ENCODE peak calls at places on chromosomes 7 and 10, in five cellular contexts. Q is heart right ventricle; P is Peyer's patch; X is RWPE1; K is CD4-positive, alpha-beta T cell. Y is an unnamed sample.

GRCh38 chr10:31866118-31866670 is 62.4 kb downstream of the ARHGAP12 start:
- DNase-seq in Q (no peak), P (no peak), X (no peak), K (no peak), Y (no peak)

GRCh38 chr7:30650455-30650854 is 31.8 kb downstream of the CRHR2 start:
- DNase-seq in Q (no peak), P (no peak), X (no peak), K (no peak), Y (no peak)

GRCh38 chr10:116960066-116960465 is 44.9 kb downstream of the SHTN1 start:
- DNase-seq in Q (no peak), P (no peak), X (no peak), K (no peak), Y (no peak)

GRCh38 chr7:114334992-114335391 is 79.6 kb upstream of the FOXP2 start:
- DNase-seq in Q (no peak), P (no peak), X (no peak), K (no peak), Y (no peak)

GRCh38 chr10:72171175-72171630 is 44.6 kb upstream of the ANAPC16 start:
- DNase-seq in Q (no peak), P (peak; percentile 63), X (peak; percentile 77), K (no peak), Y (no peak)

GRCh38 chr10:33460461-33461294 is 126.2 kb upstream of the NRP1 start:
- DNase-seq in Q (peak; percentile 69), P (no peak), X (no peak), K (no peak), Y (no peak)

GRCh38 chr7:139114585-139114984 is 5.1 kb upstream of the ZC3HAV1 start:
- DNase-seq in Q (no peak), P (no peak), X (no peak), K (no peak), Y (no peak)

GRCh38 chr10:88195841-88196240 is 332.4 kb downstream of the PTEN start:
- DNase-seq in Q (no peak), P (no peak), X (no peak), K (no peak), Y (no peak)

GRCh38 chr7:539731-540411 is 20.2 kb upstream of the PDGFA start:
- DNase-seq in Q (no peak), P (peak; percentile 91), X (peak; percentile 99), K (no peak), Y (no peak)

GRCh38 chr10:68647928-68648327 is 73.1 kb upstream of the CCAR1 start:
- DNase-seq in Q (no peak), P (no peak), X (peak; percentile 84), K (no peak), Y (no peak)

GRCh38 chr7:17304926-17305325 is 6.5 kb downstream of the AHR start:
- DNase-seq in Q (no peak), P (no peak), X (peak; percentile 56), K (no peak), Y (no peak)

GRCh38 chr10:22479419-22479818 is 134.1 kb downstream of the SPAG6 start:
- DNase-seq in Q (no peak), P (no peak), X (no peak), K (no peak), Y (no peak)

GRCh38 chr10:116524736-116525135 is 21.0 kb upstream of the PNLIP start:
- DNase-seq in Q (no peak), P (no peak), X (no peak), K (no peak), Y (no peak)

GRCh38 chr7:133836666-133837065 is 290.5 kb upstream of the LRGUK start:
- DNase-seq in Q (no peak), P (no peak), X (no peak), K (no peak), Y (no peak)

GRCh38 chr10:2986341-2986933 is 80.9 kb upstream of the PFKP start:
- DNase-seq in Q (no peak), P (peak; percentile 61), X (no peak), K (no peak), Y (no peak)

GRCh38 chr10:101143354-101143648 is 12.2 kb downstream of the TLX1 start:
- DNase-seq in Q (no peak), P (no peak), X (no peak), K (no peak), Y (no peak)

DNA sequence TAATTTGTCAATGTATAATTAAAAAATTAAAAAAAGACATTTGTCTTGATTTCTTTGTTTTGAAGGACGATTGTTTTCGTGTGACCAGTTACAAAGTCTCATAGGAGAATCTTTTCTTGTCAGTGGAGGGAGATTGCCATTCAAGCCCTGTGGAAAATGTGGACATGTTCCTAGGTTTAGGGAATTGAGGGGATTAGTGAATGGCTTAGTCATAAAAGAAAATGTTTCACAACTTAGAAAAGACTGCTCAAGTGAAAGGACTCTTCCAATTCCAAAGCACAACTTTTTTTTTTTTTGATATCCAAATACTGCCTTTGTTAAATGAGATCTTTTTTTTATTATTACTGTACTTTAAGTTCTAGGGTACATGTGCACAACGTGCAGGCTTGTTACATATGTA is 140.7 kb upstream of the HABP2 start:
- DNase-seq in Q (no peak), P (no peak), X (no peak), K (no peak), Y (no peak)
- H3K27ac ChIP-seq in Q (no peak overlapping the region), P (no peak overlapping the region), X (no peak overlapping the region), K (no peak overlapping the region), Y (no peak overlapping the region)

GRCh38 chr10:78806805-78807221 is 262.0 kb upstream of the ZMIZ1 start:
- DNase-seq in Q (no peak), P (no peak), X (peak; percentile 19), K (no peak), Y (no peak)

GRCh38 chr10:78805176-78805575 is 263.6 kb upstream of the ZMIZ1 start:
- DNase-seq in Q (peak; percentile 78), P (no peak), X (peak; percentile 15), K (no peak), Y (no peak)

GRCh38 chr10:78808736-78809135 is 260.0 kb upstream of the ZMIZ1 start:
- DNase-seq in Q (no peak), P (no peak), X (no peak), K (no peak), Y (no peak)

GRCh38 chr10:78804356-78805032 is 264.3 kb upstream of the ZMIZ1 start:
- DNase-seq in Q (peak; percentile 49), P (no peak), X (no peak), K (no peak), Y (no peak)

GRCh38 chr10:78807504-78808202 is 261.1 kb upstream of the ZMIZ1 start:
- DNase-seq in Q (no peak), P (no peak), X (no peak), K (no peak), Y (no peak)
- H3K27ac ChIP-seq in Q (no peak overlapping the region), P (no peak overlapping the region), X (no peak overlapping the region), K (no peak overlapping the region), Y (no peak overlapping the region)

GRCh38 chr10:89692416-89692815 is 9.0 kb upstream of the KIF20B start:
- DNase-seq in Q (no peak), P (no peak), X (no peak), K (no peak), Y (no peak)

GRCh38 chr10:89695307-89695706 is 6.1 kb upstream of the KIF20B start:
- DNase-seq in Q (no peak), P (no peak), X (no peak), K (no peak), Y (no peak)

GRCh38 chr10:89697946-89698345 is 3.4 kb upstream of the KIF20B start:
- DNase-seq in Q (no peak), P (no peak), X (no peak), K (no peak), Y (no peak)

GRCh38 chr10:89690027-89690426 is 11.4 kb upstream of the KIF20B start:
- DNase-seq in Q (no peak), P (no peak), X (no peak), K (no peak), Y (no peak)

DNA sequence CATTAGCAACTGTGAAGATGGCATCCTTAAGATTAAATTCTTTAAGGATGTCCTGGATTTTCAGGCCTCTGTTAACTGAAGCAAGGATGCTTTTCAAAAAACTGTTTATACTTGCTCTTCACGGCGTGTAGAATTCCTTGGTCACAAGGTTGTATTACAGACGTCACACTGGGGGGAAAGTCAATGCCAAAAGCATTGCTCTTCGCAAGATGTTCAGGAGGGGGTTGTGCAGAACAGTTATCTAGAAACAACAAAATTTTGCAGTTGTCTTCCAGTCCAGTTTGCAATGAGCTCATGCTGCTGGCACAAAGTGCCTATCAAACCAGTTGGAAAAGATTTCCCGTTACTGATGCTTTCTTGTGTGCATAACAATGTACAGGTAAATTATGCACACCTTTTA is 8.2 kb upstream of the KIF20B start:
- DNase-seq in Q (no peak), P (no peak), X (no peak), K (no peak), Y (no peak)
- H3K27ac ChIP-seq in Q (no peak overlapping the region), P (no peak overlapping the region), X (no peak overlapping the region), K (no peak overlapping the region), Y (no peak overlapping the region)

GRCh38 chr7:7434379-7434778 is 101.3 kb downstream of the COL28A1 start:
- DNase-seq in Q (no peak), P (no peak), X (no peak), K (no peak), Y (no peak)
- H3K27ac ChIP-seq in Q (no peak overlapping the region), P (no peak overlapping the region), X (no peak overlapping the region), K (no peak overlapping the region), Y (no peak overlapping the region)

GRCh38 chr10:6068006-6068405 is 5.8 kb upstream of the IL2RA start:
- DNase-seq in Q (no peak), P (no peak), X (no peak), K (no peak), Y (no peak)
- H3K27ac ChIP-seq in Q (no peak overlapping the region), P (no peak overlapping the region), X (no peak overlapping the region), K (no peak overlapping the region), Y (no peak overlapping the region)

GRCh38 chr10:76786673-76787072 is 850.9 kb downstream of the KCNMA1 start:
- DNase-seq in Q (no peak), P (no peak), X (no peak), K (no peak), Y (no peak)
- H3K27ac ChIP-seq in Q (no peak overlapping the region), P (no peak overlapping the region), X (no peak overlapping the region), K (no peak overlapping the region), Y (no peak overlapping the region)

GRCh38 chr7:36278767-36279171 is 110.9 kb upstream of the ANLN start:
- DNase-seq in Q (no peak), P (no peak), X (no peak), K (no peak), Y (no peak)

GRCh38 chr7:36277247-36277542 is 112.5 kb upstream of the ANLN start:
- DNase-seq in Q (no peak), P (no peak), X (no peak), K (no peak), Y (no peak)

GRCh38 chr7:36279251-36279925 is 110.3 kb upstream of the ANLN start:
- DNase-seq in Q (no peak), P (no peak), X (no peak), K (no peak), Y (no peak)

GRCh38 chr7:36276428-36277246 is 113.0 kb upstream of the ANLN start:
- DNase-seq in Q (no peak), P (no peak), X (no peak), K (no peak), Y (no peak)

GRCh38 chr7:36278069-36278766 is 111.4 kb upstream of the ANLN start:
- DNase-seq in Q (no peak), P (no peak), X (no peak), K (no peak), Y (no peak)
- H3K27ac ChIP-seq in Q (peak overlapping the region; percentile 57), P (no peak overlapping the region), X (peak overlapping the region; percentile 49), K (no peak overlapping the region), Y (no peak overlapping the region)